ENCODE peak calls at places on chromosomes 3 and 15, in six cellular contexts. One of them, this sample, is unnamed.

GRCh38 chr15:68126415-68126814 is 72.3 kb downstream of the PIAS1 start:
- DNase-seq in NB4: no peak
- DNase-seq in IMR-90: no peak
- DNase-seq in Peyer's patch: peak
- DNase-seq in GM12878: no peak
- DNase-seq in fibroblast of the aortic adventitia: peak
- DNase-seq in this sample: no peak

GRCh38 chr3:32257641-32258438 is 19.4 kb downstream of the CMTM8 start:
- DNase-seq in NB4: no peak
- DNase-seq in IMR-90: no peak
- DNase-seq in Peyer's patch: no peak
- DNase-seq in GM12878: no peak
- DNase-seq in fibroblast of the aortic adventitia: no peak
- DNase-seq in this sample: no peak

GRCh38 chr15:89828324-89829145 is 13.9 kb upstream of the ANPEP start:
- DNase-seq in NB4: no peak
- DNase-seq in IMR-90: peak
- DNase-seq in Peyer's patch: peak
- DNase-seq in GM12878: no peak
- DNase-seq in fibroblast of the aortic adventitia: peak
- DNase-seq in this sample: no peak

GRCh38 chr3:22908974-22909507 is 294.1 kb upstream of the UBE2E2 start:
- DNase-seq in NB4: no peak
- DNase-seq in IMR-90: no peak
- DNase-seq in Peyer's patch: no peak
- DNase-seq in GM12878: no peak
- DNase-seq in fibroblast of the aortic adventitia: no peak
- DNase-seq in this sample: no peak

GRCh38 chr3:141289228-141289772 is 57.7 kb downstream of the PXYLP1 start:
- DNase-seq in NB4: no peak
- DNase-seq in IMR-90: no peak
- DNase-seq in Peyer's patch: no peak
- DNase-seq in GM12878: no peak
- DNase-seq in fibroblast of the aortic adventitia: no peak
- DNase-seq in this sample: no peak

GRCh38 chr3:46717447-46718231 is at the start of gene PRSS50:
- DNase-seq in NB4: peak
- DNase-seq in IMR-90: no peak
- DNase-seq in Peyer's patch: peak
- DNase-seq in GM12878: no peak
- DNase-seq in fibroblast of the aortic adventitia: no peak
- DNase-seq in this sample: no peak

GRCh38 chr15:60591491-60592385 is 112.8 kb upstream of the ICE2 start:
- DNase-seq in NB4: no peak
- DNase-seq in IMR-90: no peak
- DNase-seq in Peyer's patch: peak
- DNase-seq in GM12878: no peak
- DNase-seq in fibroblast of the aortic adventitia: no peak
- DNase-seq in this sample: peak

GRCh38 chr3:197248341-197248740 is 50.1 kb downstream of the DLG1 start:
- DNase-seq in NB4: no peak
- DNase-seq in IMR-90: no peak
- DNase-seq in Peyer's patch: no peak
- DNase-seq in GM12878: no peak
- DNase-seq in fibroblast of the aortic adventitia: no peak
- DNase-seq in this sample: no peak

GRCh38 chr15:38871638-38872037 is 307.0 kb upstream of the RASGRP1 start:
- DNase-seq in NB4: no peak
- DNase-seq in IMR-90: no peak
- DNase-seq in Peyer's patch: no peak
- DNase-seq in GM12878: no peak
- DNase-seq in fibroblast of the aortic adventitia: no peak
- DNase-seq in this sample: no peak

GRCh38 chr15:38876211-38876610 is 311.6 kb upstream of the RASGRP1 start:
- DNase-seq in NB4: no peak
- DNase-seq in IMR-90: peak
- DNase-seq in Peyer's patch: no peak
- DNase-seq in GM12878: no peak
- DNase-seq in fibroblast of the aortic adventitia: no peak
- DNase-seq in this sample: no peak

GRCh38 chr15:38874464-38874863 is 309.9 kb upstream of the RASGRP1 start:
- DNase-seq in NB4: no peak
- DNase-seq in IMR-90: no peak
- DNase-seq in Peyer's patch: no peak
- DNase-seq in GM12878: no peak
- DNase-seq in fibroblast of the aortic adventitia: no peak
- DNase-seq in this sample: no peak

GRCh38 chr15:38872732-38873131 is 308.1 kb upstream of the RASGRP1 start:
- DNase-seq in NB4: no peak
- DNase-seq in IMR-90: no peak
- DNase-seq in Peyer's patch: no peak
- DNase-seq in GM12878: no peak
- DNase-seq in fibroblast of the aortic adventitia: no peak
- DNase-seq in this sample: no peak

DNA sequence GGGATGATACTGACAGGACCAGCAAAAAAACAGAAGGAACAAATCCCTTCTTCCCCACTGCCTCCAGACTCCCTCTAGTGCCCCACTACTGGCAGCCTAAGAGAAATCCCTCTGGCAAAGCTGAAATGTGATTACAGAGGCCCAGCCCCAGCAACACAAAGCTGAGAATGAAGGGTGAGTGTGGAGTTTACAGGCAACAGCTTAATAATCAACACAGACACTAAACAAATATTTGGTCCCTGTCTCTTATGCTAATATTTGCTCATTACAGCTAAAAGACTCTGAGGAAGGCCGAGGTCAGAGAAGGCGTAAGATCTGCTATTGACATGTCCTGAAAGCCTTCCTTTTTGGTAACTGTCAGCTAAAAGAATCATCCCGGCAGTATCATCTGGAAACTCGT is 308.5 kb upstream of the RASGRP1 start:
- DNase-seq in NB4: no peak
- DNase-seq in IMR-90: no peak
- DNase-seq in Peyer's patch: no peak
- DNase-seq in GM12878: no peak
- DNase-seq in fibroblast of the aortic adventitia: no peak
- DNase-seq in this sample: no peak
- TF ChIP-seq CTCF in NB4: no peak
- TF ChIP-seq CTCF in IMR-90: no peak
- TF ChIP-seq CTCF in Peyer's patch: no peak
- TF ChIP-seq CTCF in GM12878: no peak
- TF ChIP-seq CTCF in fibroblast of the aortic adventitia: no peak
- TF ChIP-seq CTCF in this sample: no peak

GRCh38 chr3:89113344-89113743 is 5.9 kb downstream of the EPHA3 start:
- DNase-seq in NB4: no peak
- DNase-seq in IMR-90: no peak
- DNase-seq in Peyer's patch: no peak
- DNase-seq in GM12878: no peak
- DNase-seq in fibroblast of the aortic adventitia: no peak
- DNase-seq in this sample: no peak

GRCh38 chr3:89108154-89108553 is 733 bp downstream of the EPHA3 start:
- DNase-seq in NB4: no peak
- DNase-seq in IMR-90: no peak
- DNase-seq in Peyer's patch: no peak
- DNase-seq in GM12878: no peak
- DNase-seq in fibroblast of the aortic adventitia: no peak
- DNase-seq in this sample: no peak

GRCh38 chr3:89104499-89104898 is 2.9 kb upstream of the EPHA3 start:
- DNase-seq in NB4: no peak
- DNase-seq in IMR-90: no peak
- DNase-seq in Peyer's patch: no peak
- DNase-seq in GM12878: no peak
- DNase-seq in fibroblast of the aortic adventitia: no peak
- DNase-seq in this sample: no peak

GRCh38 chr3:89107461-89108035 is at the start of gene EPHA3:
- DNase-seq in NB4: no peak
- DNase-seq in IMR-90: peak
- DNase-seq in Peyer's patch: peak
- DNase-seq in GM12878: no peak
- DNase-seq in fibroblast of the aortic adventitia: peak
- DNase-seq in this sample: peak
- H3K4me3 ChIP-seq in NB4: no peak
- H3K4me3 ChIP-seq in IMR-90: peak
- H3K4me3 ChIP-seq in Peyer's patch: peak
- H3K4me3 ChIP-seq in GM12878: no peak
- H3K4me3 ChIP-seq in fibroblast of the aortic adventitia: peak
- H3K4me3 ChIP-seq in this sample: peak

GRCh38 chr3:16932877-16933276 is 48.1 kb downstream of the PLCL2 start:
- DNase-seq in NB4: no peak
- DNase-seq in IMR-90: no peak
- DNase-seq in Peyer's patch: no peak
- DNase-seq in GM12878: no peak
- DNase-seq in fibroblast of the aortic adventitia: peak
- DNase-seq in this sample: no peak

GRCh38 chr3:16923112-16923511 is 38.4 kb downstream of the PLCL2 start:
- DNase-seq in NB4: no peak
- DNase-seq in IMR-90: no peak
- DNase-seq in Peyer's patch: no peak
- DNase-seq in GM12878: no peak
- DNase-seq in fibroblast of the aortic adventitia: no peak
- DNase-seq in this sample: no peak

GRCh38 chr3:16928386-16929132 is 43.8 kb downstream of the PLCL2 start:
- DNase-seq in NB4: no peak
- DNase-seq in IMR-90: no peak
- DNase-seq in Peyer's patch: no peak
- DNase-seq in GM12878: no peak
- DNase-seq in fibroblast of the aortic adventitia: no peak
- DNase-seq in this sample: no peak

GRCh38 chr3:16927485-16927884 is 42.7 kb downstream of the PLCL2 start:
- DNase-seq in NB4: peak
- DNase-seq in IMR-90: no peak
- DNase-seq in Peyer's patch: no peak
- DNase-seq in GM12878: no peak
- DNase-seq in fibroblast of the aortic adventitia: no peak
- DNase-seq in this sample: no peak
- TF ChIP-seq CTCF in NB4: peak
- TF ChIP-seq CTCF in IMR-90: no peak
- TF ChIP-seq CTCF in Peyer's patch: no peak
- TF ChIP-seq CTCF in GM12878: peak
- TF ChIP-seq CTCF in fibroblast of the aortic adventitia: no peak
- TF ChIP-seq CTCF in this sample: peak

GRCh38 chr3:13621381-13622221 is 72.7 kb downstream of the FBLN2 start:
- DNase-seq in NB4: no peak
- DNase-seq in IMR-90: no peak
- DNase-seq in Peyer's patch: no peak
- DNase-seq in GM12878: no peak
- DNase-seq in fibroblast of the aortic adventitia: no peak
- DNase-seq in this sample: no peak
- H3K4me3 ChIP-seq in NB4: no peak
- H3K4me3 ChIP-seq in IMR-90: no peak
- H3K4me3 ChIP-seq in Peyer's patch: no peak
- H3K4me3 ChIP-seq in GM12878: no peak
- H3K4me3 ChIP-seq in fibroblast of the aortic adventitia: no peak
- H3K4me3 ChIP-seq in this sample: no peak

DNA sequence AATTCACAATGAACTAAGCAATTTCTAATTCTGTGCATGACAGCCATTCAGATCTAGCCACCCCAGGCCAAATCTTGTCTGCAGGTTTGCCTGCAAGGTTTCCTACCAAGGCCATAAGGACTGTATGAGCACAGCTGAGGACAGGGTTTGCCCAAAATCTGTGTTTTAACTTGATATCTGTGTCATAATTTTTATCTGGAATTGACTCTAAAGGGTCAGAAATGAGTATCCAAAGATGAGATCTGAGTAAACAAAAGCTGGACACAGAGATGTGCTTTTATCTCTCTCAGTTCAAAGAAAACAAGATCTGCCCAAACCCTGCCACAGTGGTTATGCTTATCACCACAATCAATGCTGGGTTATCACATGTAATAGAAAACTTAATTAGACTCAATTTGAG is 154.6 kb upstream of the COL8A1 start:
- DNase-seq in NB4: no peak
- DNase-seq in IMR-90: no peak
- DNase-seq in Peyer's patch: no peak
- DNase-seq in GM12878: no peak
- DNase-seq in fibroblast of the aortic adventitia: no peak
- DNase-seq in this sample: no peak
- TF ChIP-seq CTCF in NB4: no peak
- TF ChIP-seq CTCF in IMR-90: no peak
- TF ChIP-seq CTCF in Peyer's patch: no peak
- TF ChIP-seq CTCF in GM12878: no peak
- TF ChIP-seq CTCF in fibroblast of the aortic adventitia: no peak
- TF ChIP-seq CTCF in this sample: no peak

GRCh38 chr3:112117415-112117814 is 15.6 kb downstream of the GCSAM start:
- DNase-seq in NB4: no peak
- DNase-seq in IMR-90: no peak
- DNase-seq in Peyer's patch: no peak
- DNase-seq in GM12878: no peak
- DNase-seq in fibroblast of the aortic adventitia: no peak
- DNase-seq in this sample: no peak

GRCh38 chr3:112115806-112116383 is 17.2 kb downstream of the GCSAM start:
- DNase-seq in NB4: no peak
- DNase-seq in IMR-90: no peak
- DNase-seq in Peyer's patch: no peak
- DNase-seq in GM12878: no peak
- DNase-seq in fibroblast of the aortic adventitia: no peak
- DNase-seq in this sample: no peak

GRCh38 chr3:112115161-112115739 is 17.8 kb downstream of the GCSAM start:
- DNase-seq in NB4: no peak
- DNase-seq in IMR-90: no peak
- DNase-seq in Peyer's patch: no peak
- DNase-seq in GM12878: peak
- DNase-seq in fibroblast of the aortic adventitia: no peak
- DNase-seq in this sample: peak

GRCh38 chr3:112117826-112118571 is 15.0 kb downstream of the GCSAM start:
- DNase-seq in NB4: peak
- DNase-seq in IMR-90: no peak
- DNase-seq in Peyer's patch: no peak
- DNase-seq in GM12878: no peak
- DNase-seq in fibroblast of the aortic adventitia: no peak
- DNase-seq in this sample: no peak

GRCh38 chr3:112116777-112117186 is 16.3 kb downstream of the GCSAM start:
- DNase-seq in NB4: no peak
- DNase-seq in IMR-90: no peak
- DNase-seq in Peyer's patch: no peak
- DNase-seq in GM12878: no peak
- DNase-seq in fibroblast of the aortic adventitia: no peak
- DNase-seq in this sample: no peak
- H3K4me3 ChIP-seq in NB4: no peak
- H3K4me3 ChIP-seq in IMR-90: no peak
- H3K4me3 ChIP-seq in Peyer's patch: no peak
- H3K4me3 ChIP-seq in GM12878: peak
- H3K4me3 ChIP-seq in fibroblast of the aortic adventitia: no peak
- H3K4me3 ChIP-seq in this sample: peak

DNA sequence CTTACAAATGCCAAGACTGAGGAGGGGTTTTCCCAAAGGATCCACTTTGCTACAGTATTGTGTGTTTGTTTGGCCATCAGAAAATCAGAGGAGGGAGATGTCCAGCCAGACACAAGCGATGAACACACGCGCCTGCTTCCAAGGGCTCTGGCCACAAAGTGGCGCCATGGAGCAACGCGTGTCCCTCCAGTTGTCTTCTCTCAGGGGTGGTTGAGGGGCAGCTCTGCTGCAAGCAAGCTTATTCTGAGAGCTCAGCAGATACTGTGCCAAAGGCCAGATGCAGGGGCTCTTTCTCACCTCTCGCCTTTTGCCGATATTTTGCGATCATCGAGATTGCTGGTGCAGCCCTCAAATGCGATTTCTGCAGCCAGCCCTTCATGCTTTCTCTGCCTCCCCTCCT is 88.9 kb upstream of the OSBPL11 start:
- DNase-seq in NB4: peak
- DNase-seq in IMR-90: peak
- DNase-seq in Peyer's patch: no peak
- DNase-seq in GM12878: no peak
- DNase-seq in fibroblast of the aortic adventitia: peak
- DNase-seq in this sample: no peak
- TF ChIP-seq CTCF in NB4: peak
- TF ChIP-seq CTCF in IMR-90: peak
- TF ChIP-seq CTCF in Peyer's patch: no peak
- TF ChIP-seq CTCF in GM12878: peak
- TF ChIP-seq CTCF in fibroblast of the aortic adventitia: peak
- TF ChIP-seq CTCF in this sample: peak

This sample was measured in GM06990.